ENCODE peak calls at places on chromosome 16, in four cellular contexts. A is A673, K is right cardiac atrium, U is left ventricle myocardium inferior. F is an unnamed sample. For H3K4me1, the result is how much of the 10 kb centered on the place peaks cover.

GRCh38 chr16:88005968-88006367 is 54.7 kb downstream of the BANP start:
- DNase-seq in U (no peak), K (no peak), A (no peak), F (no peak)

GRCh38 chr16:54288592-54289241 is 2.1 kb upstream of the IRX3 start:
- DNase-seq in U (no peak), K (no peak), A (no peak), F (no peak)

GRCh38 chr16:17397499-17397891 is 73.3 kb downstream of the XYLT1 start:
- DNase-seq in U (no peak), A (no peak), K (no peak), F (no peak)

GRCh38 chr16:19086322-19087199 is 19.1 kb downstream of the COQ7 start:
- DNase-seq in K (peak), U (peak), A (peak), F (peak)

GRCh38 chr16:88868974-88869672 is 2.7 kb upstream of the PABPN1L start:
- DNase-seq in K (no peak), A (no peak), U (no peak), F (no peak)

GRCh38 chr16:88617268-88618031 is 20.9 kb upstream of the IL17C start:
- DNase-seq in K (no peak), A (no peak), U (no peak), F (no peak)

GRCh38 chr16:5504028-5504758 is 406.6 kb upstream of the EEF2KMT start:
- DNase-seq in K (no peak), A (peak), U (peak), F (no peak)

GRCh38 chr16:59688006-59688405 is 953.9 kb upstream of the GOT2 start:
- DNase-seq in K (no peak), A (no peak), U (no peak), F (no peak)

GRCh38 chr16:55263271-55264250 is 60.4 kb upstream of the IRX6 start:
- DNase-seq in U (no peak), A (no peak), K (no peak), F (no peak)

GRCh38 chr16:57825298-57826039 is 23.2 kb upstream of the KIFC3 start:
- DNase-seq in K (no peak), U (no peak), A (no peak), F (no peak)

GRCh38 chr16:71479420-71479819 is 9.7 kb downstream of the ZNF19 start:
- DNase-seq in U (no peak), K (no peak), A (peak), F (peak)

GRCh38 chr16:9135797-9136196 is 44.4 kb downstream of the HAPSTR1 start:
- DNase-seq in A (no peak), U (no peak), K (no peak), F (no peak)

DNA sequence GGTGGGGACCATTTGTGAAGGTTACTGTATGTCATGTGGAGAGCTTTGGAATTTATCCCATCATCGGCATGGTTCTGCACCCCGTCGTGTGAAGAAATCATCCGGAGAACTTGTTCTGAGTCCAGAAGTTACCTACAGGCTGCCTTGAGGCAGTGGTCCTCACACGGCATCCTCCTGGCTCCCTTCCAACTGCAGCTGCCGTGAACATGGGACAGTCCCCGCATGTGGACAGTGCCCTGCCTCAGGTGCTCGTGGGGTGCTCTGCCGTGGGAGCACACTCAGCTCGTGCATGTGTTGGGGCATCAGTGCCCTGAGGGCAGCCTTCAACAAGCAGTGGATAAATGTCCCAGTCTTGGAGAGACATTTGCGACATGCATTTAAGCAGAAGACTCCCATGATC is 188.7 kb downstream of the KATNIP start:
- DNase-seq in U (no peak), K (no peak), A (no peak), F (no peak)
- H3K4me1 ChIP-seq in U (under half), K (under half), A (under half), F (under half)

DNA sequence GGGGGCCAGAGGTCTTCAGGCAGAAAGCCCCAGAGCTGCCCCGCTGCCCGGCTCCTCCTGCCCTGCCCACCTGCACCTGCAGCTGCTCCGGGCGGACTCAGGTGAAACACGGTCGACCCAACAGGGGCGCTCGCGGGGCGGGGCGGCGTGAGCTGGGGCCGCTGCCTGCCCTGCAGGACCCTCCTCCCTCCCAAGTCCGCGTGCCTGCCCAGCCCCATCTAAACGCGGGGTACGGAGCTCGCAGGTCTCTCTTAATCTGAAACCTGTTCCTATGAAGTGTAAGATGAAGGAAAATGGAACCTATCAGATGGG is 28.1 kb downstream of the GNPTG start:
- DNase-seq in U (no peak), K (no peak), A (no peak), F (no peak)
- H3K27ac ChIP-seq in U (peak), K (no peak), A (peak), F (no peak)

GRCh38 chr16:67539271-67539670 is 10.6 kb downstream of the RIPOR1 start:
- DNase-seq in U (no peak), A (no peak), K (peak), F (no peak)
- H3K4me1 ChIP-seq in U (half or more), A (under half), K (under half), F (under half)

GRCh38 chr16:78035012-78035411 is 12.7 kb downstream of the CLEC3A start:
- DNase-seq in K (no peak), A (no peak), U (no peak), F (no peak)
- H3K27ac ChIP-seq in K (no peak), A (no peak), U (no peak), F (no peak)

GRCh38 chr16:3067929-3068288 is 2.5 kb downstream of the IL32 start:
- DNase-seq in K (no peak), A (no peak), U (no peak), F (no peak)
- H3K4me1 ChIP-seq in K (under half), A (under half), U (under half), F (under half)

DNA sequence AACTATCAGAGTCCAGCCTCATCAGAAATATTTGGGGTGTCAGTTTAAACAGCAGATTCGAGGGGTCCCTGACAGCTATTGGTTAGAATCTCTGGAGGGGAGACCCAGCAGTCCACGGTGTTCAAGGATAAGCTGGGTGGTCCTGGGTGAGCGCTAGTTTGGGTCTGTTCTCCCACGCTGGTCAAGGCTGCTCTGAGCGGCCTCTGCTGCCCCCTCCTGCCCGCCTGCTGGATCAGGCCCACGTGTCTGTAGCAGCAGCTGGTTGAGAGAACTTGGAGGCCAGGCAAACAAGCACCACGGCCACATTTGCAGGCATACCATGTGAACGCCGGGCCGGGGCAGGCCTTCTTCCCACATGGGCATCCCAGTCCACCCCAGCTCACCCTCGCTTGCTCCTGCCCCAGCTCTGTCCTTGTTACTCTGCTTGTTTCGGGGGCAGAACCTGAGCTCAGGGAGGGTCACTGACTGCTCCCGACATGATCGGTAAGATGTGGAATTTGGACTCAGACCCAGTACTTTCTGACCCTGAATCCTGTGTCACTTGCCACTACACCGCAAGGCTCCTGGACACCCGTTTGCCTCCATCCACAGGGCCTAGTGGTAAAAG is 7.4 kb downstream of the FOXF1 start:
- DNase-seq in K (peak), U (peak), A (peak), F (peak)
- H3K27ac ChIP-seq in K (no peak), U (no peak), A (no peak), F (no peak)

DNA sequence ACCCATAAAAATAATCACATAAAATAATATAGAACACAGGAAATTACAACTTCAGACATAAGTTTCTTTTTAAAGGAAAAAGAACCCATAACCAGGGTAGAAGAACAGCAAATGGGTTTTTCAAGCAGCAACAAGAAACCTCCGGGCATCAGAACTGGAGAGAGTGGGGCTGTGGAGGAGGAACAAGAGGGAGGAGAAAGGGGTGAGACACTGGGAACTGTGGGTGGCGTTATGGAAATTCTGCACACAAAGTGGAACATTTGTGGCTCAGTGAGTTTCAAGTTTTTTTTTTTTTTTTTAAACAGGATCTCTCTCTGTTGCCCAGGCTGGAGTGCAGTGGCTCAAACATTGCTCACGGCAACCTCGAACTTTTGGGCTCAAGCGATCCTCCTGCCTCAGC is 22.6 kb downstream of the EMP2 start:
- DNase-seq in A (no peak), U (no peak), K (no peak), F (no peak)
- H3K4me1 ChIP-seq in A (under half), U (half or more), K (under half), F (under half)

GRCh38 chr16:86364653-86365380 is 145.5 kb upstream of the FOXF1 start:
- DNase-seq in K (no peak), U (no peak), A (no peak), F (no peak)

GRCh38 chr16:86363057-86363490 is 147.3 kb upstream of the FOXF1 start:
- DNase-seq in U (no peak), K (no peak), A (peak), F (peak)

GRCh38 chr16:86362155-86362849 is 148.0 kb upstream of the FOXF1 start:
- DNase-seq in K (no peak), A (no peak), U (no peak), F (no peak)

GRCh38 chr16:86365513-86366040 is 144.8 kb upstream of the FOXF1 start:
- DNase-seq in A (no peak), U (no peak), K (no peak), F (peak)

GRCh38 chr16:86363836-86364618 is 146.3 kb upstream of the FOXF1 start:
- DNase-seq in U (no peak), K (no peak), A (no peak), F (no peak)
- H3K27ac ChIP-seq in U (no peak), K (no peak), A (no peak), F (no peak)